ENCODE peak calls at places on chromosome 2, in seven cellular contexts. One of them, this sample, is unnamed. For H3K9me3, the result is how much of the 10 kb centered on the place peaks cover.

GRCh38 chr2:2012505-2012904 is 268.2 kb upstream of the PXDN start:
- DNase-seq in heart left ventricle: peak
- DNase-seq in Peyer's patch: no peak
- DNase-seq in esophagus squamous epithelium: no peak
- DNase-seq in A549: no peak
- DNase-seq in tibial nerve: no peak
- DNase-seq in upper lobe of left lung: no peak
- DNase-seq in this sample: no peak

GRCh38 chr2:219128401-219128800 is 32.2 kb downstream of the NHEJ1 start:
- DNase-seq in tibial nerve: no peak
- DNase-seq in upper lobe of left lung: no peak
- DNase-seq in heart left ventricle: no peak
- DNase-seq in esophagus squamous epithelium: no peak
- DNase-seq in A549: no peak
- DNase-seq in Peyer's patch: no peak
- DNase-seq in this sample: no peak

GRCh38 chr2:158502984-158503383 is 46.2 kb downstream of the PKP4 start:
- DNase-seq in esophagus squamous epithelium: no peak
- DNase-seq in tibial nerve: no peak
- DNase-seq in upper lobe of left lung: no peak
- DNase-seq in heart left ventricle: no peak
- DNase-seq in A549: peak
- DNase-seq in Peyer's patch: no peak
- DNase-seq in this sample: no peak

GRCh38 chr2:20868377-20868776 is 45.5 kb upstream of the LDAH start:
- DNase-seq in tibial nerve: no peak
- DNase-seq in Peyer's patch: no peak
- DNase-seq in A549: no peak
- DNase-seq in esophagus squamous epithelium: no peak
- DNase-seq in heart left ventricle: no peak
- DNase-seq in upper lobe of left lung: no peak
- DNase-seq in this sample: no peak

GRCh38 chr2:3643371-3644245 is 14.4 kb upstream of the ALLC start:
- DNase-seq in A549: no peak
- DNase-seq in heart left ventricle: no peak
- DNase-seq in esophagus squamous epithelium: no peak
- DNase-seq in Peyer's patch: no peak
- DNase-seq in tibial nerve: no peak
- DNase-seq in upper lobe of left lung: no peak
- DNase-seq in this sample: no peak

GRCh38 chr2:69013837-69014796 is 1.1 kb downstream of the ANTXR1 start:
- DNase-seq in heart left ventricle: no peak
- DNase-seq in tibial nerve: no peak
- DNase-seq in Peyer's patch: no peak
- DNase-seq in A549: peak
- DNase-seq in esophagus squamous epithelium: no peak
- DNase-seq in upper lobe of left lung: no peak
- DNase-seq in this sample: no peak

GRCh38 chr2:217964255-217964654 is 38.5 kb downstream of the TNS1 start:
- DNase-seq in esophagus squamous epithelium: no peak
- DNase-seq in tibial nerve: no peak
- DNase-seq in upper lobe of left lung: no peak
- DNase-seq in A549: no peak
- DNase-seq in heart left ventricle: no peak
- DNase-seq in Peyer's patch: no peak
- DNase-seq in this sample: peak

GRCh38 chr2:126658910-126659613 is 3.1 kb downstream of the GYPC start:
- DNase-seq in tibial nerve: peak
- DNase-seq in esophagus squamous epithelium: peak
- DNase-seq in A549: no peak
- DNase-seq in heart left ventricle: peak
- DNase-seq in upper lobe of left lung: peak
- DNase-seq in Peyer's patch: peak
- DNase-seq in this sample: peak

GRCh38 chr2:216606551-216607527 is 26.4 kb upstream of the IGFBP2 start:
- DNase-seq in A549: no peak
- DNase-seq in upper lobe of left lung: peak
- DNase-seq in Peyer's patch: no peak
- DNase-seq in tibial nerve: no peak
- DNase-seq in esophagus squamous epithelium: no peak
- DNase-seq in heart left ventricle: no peak
- DNase-seq in this sample: no peak

DNA sequence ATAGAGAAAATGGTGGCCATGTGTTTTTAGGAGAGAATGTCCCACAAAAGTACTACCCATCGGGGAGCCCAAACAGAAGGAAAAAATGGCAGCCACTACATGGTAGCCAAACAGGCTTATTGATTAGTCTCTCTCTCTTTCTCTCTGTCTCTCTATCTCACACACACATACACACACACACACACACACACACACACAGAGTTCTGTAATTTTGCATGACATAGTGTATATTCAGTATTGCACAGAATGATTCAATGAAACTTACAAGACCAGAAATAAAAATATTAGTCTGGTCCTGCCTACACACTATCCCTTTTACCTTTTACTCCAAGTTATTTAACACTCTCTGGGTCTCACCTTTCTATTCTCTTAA is 124.8 kb upstream of the SLC39A10 start:
- DNase-seq in esophagus squamous epithelium: no peak
- DNase-seq in Peyer's patch: no peak
- DNase-seq in heart left ventricle: no peak
- DNase-seq in tibial nerve: no peak
- DNase-seq in upper lobe of left lung: no peak
- DNase-seq in A549: no peak
- DNase-seq in this sample: no peak
- TF ChIP-seq POLR2A in esophagus squamous epithelium: no peak
- TF ChIP-seq POLR2A in Peyer's patch: no peak
- TF ChIP-seq POLR2A in heart left ventricle: no peak
- TF ChIP-seq POLR2A in tibial nerve: no peak
- TF ChIP-seq POLR2A in upper lobe of left lung: no peak
- TF ChIP-seq POLR2A in A549: no peak
- TF ChIP-seq POLR2A in this sample: no peak

GRCh38 chr2:168539945-168540344 is 83.9 kb downstream of the CERS6 start:
- DNase-seq in upper lobe of left lung: no peak
- DNase-seq in Peyer's patch: no peak
- DNase-seq in esophagus squamous epithelium: no peak
- DNase-seq in tibial nerve: no peak
- DNase-seq in heart left ventricle: no peak
- DNase-seq in A549: no peak
- DNase-seq in this sample: no peak
- H3K9me3 ChIP-seq in upper lobe of left lung: under half
- H3K9me3 ChIP-seq in Peyer's patch: under half
- H3K9me3 ChIP-seq in esophagus squamous epithelium: under half
- H3K9me3 ChIP-seq in tibial nerve: under half
- H3K9me3 ChIP-seq in heart left ventricle: under half
- H3K9me3 ChIP-seq in A549: under half
- H3K9me3 ChIP-seq in this sample: under half

DNA sequence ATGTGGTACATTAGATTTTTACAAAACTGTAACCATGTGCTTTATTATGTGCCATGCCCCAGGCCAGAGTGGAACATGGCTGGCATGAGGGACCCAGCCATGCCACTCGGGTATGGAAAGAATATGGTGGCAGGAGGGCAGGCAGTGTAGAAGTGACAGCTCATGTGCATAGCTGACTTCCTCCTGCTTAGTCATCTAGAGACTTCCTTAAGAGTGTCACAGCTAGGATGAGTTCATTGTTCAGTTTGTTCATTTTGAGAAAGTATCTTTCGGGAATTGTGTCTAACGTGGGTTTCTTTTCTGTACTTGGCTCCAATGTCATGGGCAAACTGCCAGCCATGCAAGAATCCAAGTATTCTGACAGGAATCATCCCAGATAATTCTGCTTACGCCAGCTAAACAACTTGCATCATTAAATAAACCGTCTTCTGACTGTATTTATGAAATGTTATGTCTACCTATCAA is 94.3 kb upstream of the ITGB6 start:
- DNase-seq in heart left ventricle: peak
- DNase-seq in esophagus squamous epithelium: no peak
- DNase-seq in Peyer's patch: no peak
- DNase-seq in upper lobe of left lung: peak
- DNase-seq in tibial nerve: peak
- DNase-seq in A549: peak
- DNase-seq in this sample: peak
- H3K27ac ChIP-seq in heart left ventricle: peak
- H3K27ac ChIP-seq in esophagus squamous epithelium: peak
- H3K27ac ChIP-seq in Peyer's patch: no peak
- H3K27ac ChIP-seq in upper lobe of left lung: peak
- H3K27ac ChIP-seq in tibial nerve: peak
- H3K27ac ChIP-seq in A549: peak
- H3K27ac ChIP-seq in this sample: no peak

GRCh38 chr2:224145751-224146355 is 106.8 kb upstream of the SERPINE2 start:
- DNase-seq in upper lobe of left lung: no peak
- DNase-seq in A549: peak
- DNase-seq in Peyer's patch: no peak
- DNase-seq in tibial nerve: no peak
- DNase-seq in esophagus squamous epithelium: no peak
- DNase-seq in heart left ventricle: peak
- DNase-seq in this sample: no peak

GRCh38 chr2:224142397-224143312 is 103.6 kb upstream of the SERPINE2 start:
- DNase-seq in A549: peak
- DNase-seq in upper lobe of left lung: no peak
- DNase-seq in heart left ventricle: no peak
- DNase-seq in esophagus squamous epithelium: no peak
- DNase-seq in Peyer's patch: no peak
- DNase-seq in tibial nerve: no peak
- DNase-seq in this sample: no peak

GRCh38 chr2:224141304-224141703 is 102.2 kb upstream of the SERPINE2 start:
- DNase-seq in esophagus squamous epithelium: no peak
- DNase-seq in Peyer's patch: no peak
- DNase-seq in heart left ventricle: no peak
- DNase-seq in A549: no peak
- DNase-seq in upper lobe of left lung: no peak
- DNase-seq in tibial nerve: no peak
- DNase-seq in this sample: no peak

GRCh38 chr2:224146356-224147160 is 107.5 kb upstream of the SERPINE2 start:
- DNase-seq in A549: peak
- DNase-seq in esophagus squamous epithelium: no peak
- DNase-seq in heart left ventricle: no peak
- DNase-seq in Peyer's patch: no peak
- DNase-seq in upper lobe of left lung: no peak
- DNase-seq in tibial nerve: no peak
- DNase-seq in this sample: no peak

DNA sequence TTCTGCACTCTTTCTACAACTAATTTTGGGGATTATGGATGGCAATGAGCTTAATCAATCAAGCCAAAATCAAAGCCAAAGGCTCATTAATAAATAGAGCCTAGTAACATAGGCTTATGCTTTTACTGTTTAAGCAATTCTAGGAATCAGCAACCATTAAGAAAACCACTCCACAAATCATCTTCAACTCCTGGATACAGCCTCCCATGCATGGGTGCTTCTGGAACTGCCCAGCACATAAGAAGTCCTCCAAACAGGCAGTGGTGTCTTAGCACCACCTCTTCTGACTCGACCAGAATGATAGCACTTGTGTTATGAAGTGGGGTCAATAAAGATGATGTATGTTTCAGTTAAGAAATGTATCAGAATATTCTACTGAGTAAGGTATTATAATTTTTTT is 104.4 kb upstream of the SERPINE2 start:
- DNase-seq in A549: no peak
- DNase-seq in heart left ventricle: no peak
- DNase-seq in upper lobe of left lung: no peak
- DNase-seq in Peyer's patch: no peak
- DNase-seq in esophagus squamous epithelium: no peak
- DNase-seq in tibial nerve: no peak
- DNase-seq in this sample: no peak
- TF ChIP-seq POLR2A in A549: no peak
- TF ChIP-seq POLR2A in heart left ventricle: no peak
- TF ChIP-seq POLR2A in upper lobe of left lung: no peak
- TF ChIP-seq POLR2A in Peyer's patch: no peak
- TF ChIP-seq POLR2A in esophagus squamous epithelium: no peak
- TF ChIP-seq POLR2A in tibial nerve: no peak
- TF ChIP-seq POLR2A in this sample: no peak